ENCODE peak calls at places on chromosomes 4 and X, in four cellular contexts. Z, U, D and H are unnamed samples.

GRCh38 chrX:41449615-41450014 is 2.5 kb downstream of the NYX start:
- DNase-seq in U (no peak), Z (no peak), D (no peak), H (peak)

GRCh38 chrX:8868070-8868795 is 67.0 kb upstream of the FAM9A start:
- DNase-seq in Z (no peak), U (no peak), D (no peak), H (peak)

GRCh38 chr4:37890501-37891220 is at the start of gene TBC1D1:
- DNase-seq in D (peak), U (peak), Z (peak), H (peak)

GRCh38 chrX:130419263-130419662 is 17.5 kb downstream of the RBMX2 start:
- DNase-seq in Z (no peak), D (no peak), U (no peak), H (no peak)

GRCh38 chr4:110184124-110184790 is 14.2 kb downstream of the ELOVL6 start:
- DNase-seq in D (no peak), Z (no peak), U (no peak), H (no peak)

GRCh38 chr4:106365613-106366012 is 3.0 kb downstream of the GIMD1 start:
- DNase-seq in D (no peak), Z (no peak), U (no peak), H (peak)

GRCh38 chr4:185811509-185812364 is at the start of gene SORBS2:
- DNase-seq in D (no peak), U (no peak), Z (no peak), H (peak)

GRCh38 chr4:107825072-107825789 is 499 bp downstream of the SGMS2 start:
- DNase-seq in Z (no peak), U (no peak), D (peak), H (peak)

GRCh38 chrX:7164174-7164573 is 16.2 kb upstream of the PUDP start:
- DNase-seq in U (no peak), Z (no peak), D (no peak), H (no peak)

GRCh38 chr4:26819478-26819877 is 41.2 kb upstream of the STIM2 start:
- DNase-seq in Z (no peak), U (no peak), D (no peak), H (no peak)

GRCh38 chr4:13298655-13299054 is 185.5 kb downstream of the RAB28 start:
- DNase-seq in U (no peak), Z (no peak), D (no peak), H (no peak)

GRCh38 chr4:79253930-79254329 is 71.9 kb downstream of the NAA11 start:
- DNase-seq in U (no peak), D (no peak), Z (no peak), H (no peak)

GRCh38 chr4:73411731-73412414 is 7.8 kb downstream of the ALB start:
- DNase-seq in U (no peak), D (no peak), Z (no peak), H (no peak)

GRCh38 chr4:6955261-6955911 is 45.8 kb downstream of the TBC1D14 start:
- DNase-seq in D (no peak), U (no peak), Z (no peak), H (no peak)

GRCh38 chr4:109294006-109294405 is 8.5 kb downstream of the COL25A1 start:
- DNase-seq in Z (no peak), D (peak), U (no peak), H (peak)

GRCh38 chr4:2793578-2793919 is 664 bp downstream of the SH3BP2 start:
- DNase-seq in Z (peak), D (peak), U (peak), H (peak)

DNA sequence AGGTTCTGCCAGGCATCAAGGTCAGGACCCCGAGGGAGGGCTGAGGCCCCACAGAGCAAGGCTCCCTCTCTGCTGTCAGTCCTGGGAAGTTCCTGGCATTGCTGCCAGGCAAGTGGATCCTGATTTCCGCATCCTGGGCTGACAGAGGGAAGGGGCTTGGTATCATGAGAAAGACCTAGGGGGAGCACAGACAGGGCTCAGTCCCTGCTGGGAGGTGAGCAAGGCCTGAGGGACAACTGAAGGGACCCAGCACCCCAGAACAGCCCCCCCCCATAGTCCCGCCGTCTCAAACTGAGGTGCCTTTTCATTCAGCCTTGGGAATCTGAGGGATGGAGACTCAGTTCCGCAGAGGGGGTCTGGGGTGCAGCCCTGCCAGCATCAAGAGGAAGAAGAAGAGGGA is 971 bp downstream of the MAGEA11 start:
- DNase-seq in U (no peak), D (no peak), Z (no peak), H (no peak)
- TF ChIP-seq CTCF in U (no peak), D (no peak), Z (no peak), H (no peak)

DNA sequence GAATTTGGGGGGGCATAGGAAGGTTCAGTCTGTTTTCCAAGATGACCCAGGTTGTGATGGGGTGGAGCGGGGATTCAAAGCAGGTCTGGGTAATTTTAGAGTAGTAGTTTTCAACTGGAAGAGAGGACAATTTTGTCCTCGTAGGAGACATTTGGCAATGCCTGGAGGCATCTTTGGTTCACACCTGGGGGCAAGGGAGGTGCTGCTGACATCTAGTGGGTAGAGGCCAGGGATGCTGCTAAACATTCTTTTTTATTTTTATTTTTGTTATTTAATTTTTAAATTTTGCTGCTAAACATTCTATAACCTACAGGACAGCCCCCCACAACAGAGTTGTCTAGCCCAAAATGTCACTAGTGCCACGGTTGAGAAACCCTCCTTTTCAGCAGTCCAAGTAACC is 1.9 kb downstream of the RAB9A start:
- DNase-seq in U (no peak), Z (no peak), D (no peak), H (no peak)
- TF ChIP-seq CTCF in U (peak), Z (peak), D (no peak), H (peak)

GRCh38 chrX:24012266-24012665 is 14.7 kb downstream of the KLHL15 start:
- DNase-seq in D (no peak), U (no peak), Z (no peak), H (no peak)
- TF ChIP-seq CTCF in D (no peak), U (no peak), Z (no peak), H (no peak)

GRCh38 chr4:123618606-123619005 is 222.0 kb downstream of the SPRY1 start:
- DNase-seq in D (no peak), Z (no peak), U (no peak), H (no peak)

GRCh38 chr4:123619326-123619725 is 222.7 kb downstream of the SPRY1 start:
- DNase-seq in Z (no peak), D (no peak), U (no peak), H (no peak)

GRCh38 chr4:123619895-123620294 is 223.3 kb downstream of the SPRY1 start:
- DNase-seq in U (no peak), Z (no peak), D (no peak), H (no peak)

GRCh38 chr4:123613586-123614344 is 217.2 kb downstream of the SPRY1 start:
- DNase-seq in Z (no peak), U (no peak), D (no peak), H (no peak)

GRCh38 chr4:123616970-123617392 is 220.4 kb downstream of the SPRY1 start:
- DNase-seq in D (peak), U (no peak), Z (peak), H (no peak)
- TF ChIP-seq CTCF in D (no peak), U (no peak), Z (no peak), H (no peak)

DNA sequence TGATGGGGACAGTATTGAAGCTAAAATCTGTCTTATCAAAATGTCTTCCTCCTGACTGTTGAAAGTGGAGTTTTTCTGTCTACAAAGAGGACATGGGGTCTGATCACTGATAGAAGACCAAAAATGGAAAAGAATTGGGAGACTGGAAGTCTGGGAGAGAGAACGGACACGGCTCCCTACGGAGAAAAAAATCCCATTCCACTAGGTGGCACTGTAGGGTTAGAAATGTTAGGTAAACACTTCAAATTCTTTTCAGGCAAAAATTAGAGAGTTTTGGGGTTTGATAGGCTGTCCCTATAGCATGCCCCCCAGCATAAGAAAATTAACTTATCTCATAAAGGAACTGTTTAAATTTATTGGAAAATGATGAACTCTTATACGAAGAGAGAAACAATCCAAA is 200.5 kb downstream of the FAM133A start:
- DNase-seq in U (no peak), Z (no peak), D (peak), H (peak)
- TF ChIP-seq CTCF in U (no peak), Z (no peak), D (peak), H (peak)

GRCh38 chr4:155999743-156000142 is 46.1 kb upstream of the CTSO start:
- DNase-seq in U (no peak), D (peak), Z (no peak), H (no peak)
- TF ChIP-seq CTCF in U (no peak), D (peak), Z (no peak), H (no peak)

GRCh38 chr4:88573286-88573994 is 18.8 kb upstream of the HERC3 start:
- DNase-seq in U (no peak), D (no peak), Z (no peak), H (no peak)

GRCh38 chr4:88575222-88575621 is 17.1 kb upstream of the HERC3 start:
- DNase-seq in Z (no peak), U (no peak), D (no peak), H (no peak)

GRCh38 chr4:88569944-88570455 is 22.3 kb upstream of the HERC3 start:
- DNase-seq in U (no peak), Z (no peak), D (no peak), H (no peak)

GRCh38 chr4:88573995-88574394 is 18.3 kb upstream of the HERC3 start:
- DNase-seq in D (peak), U (no peak), Z (no peak), H (peak)
- TF ChIP-seq CTCF in D (no peak), U (no peak), Z (no peak), H (no peak)

GRCh38 chr4:138216272-138216867 is 25.8 kb downstream of the SLC7A11 start:
- DNase-seq in U (no peak), Z (no peak), D (no peak), H (no peak)
- TF ChIP-seq CTCF in U (no peak), Z (no peak), D (no peak), H (no peak)

DNA sequence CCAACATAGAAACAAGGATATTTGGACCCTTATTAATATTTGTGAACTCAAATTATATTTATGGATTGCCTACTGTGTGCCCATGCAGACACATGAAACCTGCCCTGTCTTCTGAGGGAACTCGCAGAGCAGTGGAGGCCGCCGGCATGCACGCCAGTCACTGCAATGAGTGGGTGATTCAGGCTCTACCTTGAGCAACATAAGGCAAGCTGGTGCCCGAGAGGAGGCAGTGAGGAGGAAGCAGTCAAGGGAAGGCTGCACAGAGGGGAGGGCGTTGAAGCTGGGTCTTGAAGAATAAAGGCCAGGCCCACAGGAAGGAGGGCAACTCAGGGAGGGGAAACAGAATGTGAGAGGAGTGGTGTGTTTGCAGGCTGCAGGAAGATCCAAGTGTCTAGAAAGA is 52.8 kb downstream of the PPEF2 start:
- DNase-seq in D (peak), Z (no peak), U (no peak), H (no peak)
- TF ChIP-seq CTCF in D (no peak), Z (no peak), U (no peak), H (no peak)

GRCh38 chr4:33626242-33626641 is 2618.1 kb downstream of the ARAP2 start:
- DNase-seq in U (no peak), Z (no peak), D (no peak), H (no peak)

GRCh38 chr4:33628296-33628695 is 2616.0 kb downstream of the ARAP2 start:
- DNase-seq in U (no peak), Z (no peak), D (no peak), H (no peak)

DNA sequence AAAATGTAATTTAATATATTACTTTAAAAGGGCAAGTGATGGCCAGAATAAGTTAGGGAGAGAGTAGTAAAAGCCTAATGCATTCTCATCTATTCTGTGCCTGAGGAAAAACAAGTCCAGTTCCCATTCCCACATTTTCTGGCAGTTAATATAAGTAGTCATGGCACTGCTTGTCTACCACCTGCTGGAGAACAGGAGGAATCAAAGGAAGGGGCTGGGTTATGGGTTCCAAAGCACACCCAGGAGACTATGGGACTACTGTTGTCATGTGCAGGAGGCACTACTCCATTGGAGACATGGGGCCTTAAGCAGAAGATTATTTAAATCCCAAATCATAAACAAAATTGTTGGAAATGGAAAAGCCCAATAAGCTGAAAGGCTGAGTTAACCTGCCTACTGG is 2618.6 kb downstream of the ARAP2 start:
- DNase-seq in D (no peak), Z (no peak), U (no peak), H (peak)
- TF ChIP-seq CTCF in D (no peak), Z (no peak), U (no peak), H (no peak)